ENCODE peak calls at places on chromosomes 12 and 14, in four cellular contexts. K is ovary, F is uterus, E is right cardiac atrium. S is an unnamed sample.

GRCh38 chr12:14275886-14276285 is 89.6 kb upstream of the ATF7IP start:
- DNase-seq in E (no peak), K (no peak), F (no peak), S (no peak)

GRCh38 chr12:20696181-20696580 is 1.0 kb downstream of the SLCO1C1 start:
- DNase-seq in F (peak), E (peak), K (no peak), S (no peak)

GRCh38 chr12:22380029-22380428 is 45.5 kb upstream of the ST8SIA1 start:
- DNase-seq in F (no peak), K (no peak), E (no peak), S (no peak)

GRCh38 chr14:94486883-94487282 is 10.9 kb upstream of the SERPINA9 start:
- DNase-seq in E (no peak), F (no peak), K (no peak), S (no peak)

GRCh38 chr14:87081004-87081403 is 912.0 kb downstream of the GALC start:
- DNase-seq in F (no peak), E (no peak), K (no peak), S (no peak)

GRCh38 chr12:111598637-111599458 is at the start of gene ATXN2:
- DNase-seq in K (no peak), E (peak), F (peak), S (peak)

GRCh38 chr14:76267322-76268012 is 108.5 kb upstream of the ESRRB start:
- DNase-seq in E (peak), K (peak), F (peak), S (peak)

GRCh38 chr14:74658535-74659130 is 46.6 kb upstream of the LTBP2 start:
- DNase-seq in F (no peak), E (no peak), K (no peak), S (no peak)

GRCh38 chr12:9699898-9700605 is 30.5 kb downstream of the CLEC2D start:
- DNase-seq in K (no peak), E (no peak), F (no peak), S (no peak)

GRCh38 chr12:6078378-6079083 is 45.9 kb downstream of the VWF start:
- DNase-seq in F (no peak), K (no peak), E (peak), S (no peak)

GRCh38 chr14:70832536-70833305 is 23.4 kb upstream of the MAP3K9 start:
- DNase-seq in K (peak), F (peak), E (no peak), S (no peak)

GRCh38 chr12:108568653-108569154 is 6.3 kb downstream of the ISCU start:
- DNase-seq in K (no peak), E (no peak), F (no peak), S (no peak)

GRCh38 chr14:62209287-62209899 is 447.2 kb downstream of the SNAPC1 start:
- DNase-seq in F (no peak), E (no peak), K (no peak), S (no peak)

GRCh38 chr14:26917086-26917485 is 319.3 kb upstream of the NOVA1 start:
- DNase-seq in E (no peak), F (no peak), K (no peak), S (no peak)

GRCh38 chr12:110737532-110737931 is 5.2 kb downstream of the PPP1CC start:
- DNase-seq in F (no peak), K (no peak), E (no peak), S (no peak)

GRCh38 chr14:88554458-88555286 is at the start of gene PTPN21:
- DNase-seq in F (peak), E (peak), K (peak), S (peak)

GRCh38 chr14:88551936-88552565 is 2.8 kb downstream of the PTPN21 start:
- DNase-seq in F (peak), K (peak), E (peak), S (no peak)

GRCh38 chr14:88551094-88551870 is 3.5 kb downstream of the PTPN21 start:
- DNase-seq in F (peak), K (peak), E (peak), S (peak)

GRCh38 chr14:88553886-88554457 is 835 bp downstream of the PTPN21 start:
- DNase-seq in E (no peak), F (no peak), K (no peak), S (no peak)

GRCh38 chr14:88552859-88553258 is 1.9 kb downstream of the PTPN21 start:
- DNase-seq in K (no peak), E (no peak), F (no peak), S (no peak)
- H3K27ac ChIP-seq in K (no peak), E (no peak), F (no peak), S (no peak)

GRCh38 chr12:57119294-57119693 is 8.1 kb upstream of the STAT6 start:
- DNase-seq in K (no peak), F (no peak), E (no peak), S (no peak)
- H3K27ac ChIP-seq in K (no peak), F (no peak), E (no peak), S (peak)

DNA sequence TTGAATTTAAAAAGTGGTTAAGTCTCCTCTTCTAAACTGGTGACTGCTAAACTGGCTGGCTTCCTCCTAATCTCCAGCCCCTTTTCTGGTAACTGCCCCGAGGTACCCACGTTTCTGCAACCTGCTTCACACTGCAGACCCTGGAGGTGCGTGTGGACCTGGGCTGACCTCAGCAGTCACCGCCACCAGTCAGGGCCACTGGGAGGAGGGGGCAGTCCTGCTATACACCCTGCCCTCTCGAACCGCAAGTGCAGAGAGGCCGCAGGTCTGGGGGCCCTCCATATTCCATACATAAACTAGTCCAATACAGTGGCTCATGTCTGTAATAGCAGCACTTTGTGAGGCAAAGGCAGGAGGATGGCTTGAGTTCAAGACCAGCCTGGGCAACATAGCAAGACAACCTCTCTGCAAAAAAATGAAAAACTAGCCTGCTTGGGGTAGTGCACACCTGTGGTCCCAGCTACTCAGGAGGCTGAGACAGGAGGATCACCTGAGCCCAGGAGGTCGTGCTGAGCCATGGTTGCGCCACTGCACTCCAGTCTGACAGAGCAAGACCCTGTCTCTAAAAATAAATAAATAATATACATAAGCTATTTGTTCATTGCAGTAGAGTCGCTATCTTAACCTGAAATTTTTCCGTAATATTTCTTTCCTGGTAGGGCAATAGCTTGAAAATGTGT is 25.6 kb downstream of the VPS37B start:
- DNase-seq in E (peak), F (no peak), K (no peak), S (no peak)
- H3K27ac ChIP-seq in E (no peak), F (peak), K (no peak), S (peak)

GRCh38 chr12:53974084-53975018 is at the start of gene HOTAIR:
- DNase-seq in K (no peak), F (peak), E (peak), S (no peak)
- H3K27ac ChIP-seq in K (no peak), F (peak), E (no peak), S (no peak)

GRCh38 chr14:36294543-36294942 is 25.9 kb downstream of the MBIP start:
- DNase-seq in F (no peak), K (no peak), E (no peak), S (no peak)

GRCh38 chr14:36295642-36296627 is 24.5 kb downstream of the MBIP start:
- DNase-seq in F (no peak), K (no peak), E (no peak), S (no peak)

GRCh38 chr14:36302823-36303222 is 17.6 kb downstream of the MBIP start:
- DNase-seq in F (no peak), K (no peak), E (no peak), S (no peak)

GRCh38 chr14:36301159-36301558 is 19.3 kb downstream of the MBIP start:
- DNase-seq in F (no peak), K (no peak), E (no peak), S (no peak)

GRCh38 chr14:36300337-36300736 is 20.1 kb downstream of the MBIP start:
- DNase-seq in E (no peak), K (no peak), F (no peak), S (no peak)
- H3K27ac ChIP-seq in E (no peak), K (no peak), F (no peak), S (no peak)

DNA sequence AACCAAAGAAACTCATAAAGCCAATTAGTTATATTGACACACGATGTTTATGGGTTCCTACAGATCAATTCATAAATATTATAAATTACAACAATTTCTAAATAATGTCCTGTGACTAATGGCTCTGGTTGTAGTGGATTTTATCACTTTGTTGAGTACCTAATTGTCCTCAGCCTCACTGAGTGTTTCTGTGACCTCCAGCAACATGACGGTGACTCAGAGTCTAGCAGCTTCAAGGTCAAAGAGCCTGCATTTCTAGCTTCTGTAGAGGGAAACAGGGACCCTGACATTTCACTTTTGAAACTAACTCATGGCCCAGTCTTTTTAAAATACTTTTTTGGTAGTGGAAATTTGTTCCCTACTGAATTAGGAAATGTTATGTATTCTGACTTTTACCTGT is 144.1 kb downstream of the SUDS3 start:
- DNase-seq in E (no peak), K (no peak), F (no peak), S (no peak)
- H3K27ac ChIP-seq in E (no peak), K (no peak), F (no peak), S (no peak)

GRCh38 chr12:132095520-132096409 is 48.4 kb downstream of the DDX51 start:
- DNase-seq in K (no peak), F (no peak), E (no peak), S (no peak)

GRCh38 chr12:132103542-132104308 is 40.4 kb downstream of the DDX51 start:
- DNase-seq in E (no peak), K (no peak), F (no peak), S (no peak)

GRCh38 chr12:132099739-132100138 is 44.4 kb downstream of the DDX51 start:
- DNase-seq in K (no peak), E (no peak), F (no peak), S (no peak)

GRCh38 chr12:132102297-132102696 is 41.8 kb downstream of the DDX51 start:
- DNase-seq in F (no peak), E (no peak), K (no peak), S (no peak)

GRCh38 chr12:132100306-132101065 is 43.6 kb downstream of the DDX51 start:
- DNase-seq in F (no peak), K (no peak), E (no peak), S (no peak)
- H3K27ac ChIP-seq in F (no peak), K (no peak), E (no peak), S (no peak)

GRCh38 chr14:22945642-22946041 is 11.2 kb downstream of the HAUS4 start:
- DNase-seq in F (no peak), K (no peak), E (no peak), S (no peak)
- H3K27ac ChIP-seq in F (no peak), K (no peak), E (no peak), S (no peak)

GRCh38 chr12:53624453-53624852 is 1.7 kb downstream of the ATF7 start:
- DNase-seq in E (no peak), F (no peak), K (no peak), S (no peak)

GRCh38 chr12:53624956-53625355 is 1.2 kb downstream of the ATF7 start:
- DNase-seq in E (no peak), K (no peak), F (no peak), S (no peak)

GRCh38 chr12:53623986-53624385 is 2.2 kb downstream of the ATF7 start:
- DNase-seq in E (no peak), K (no peak), F (no peak), S (no peak)

GRCh38 chr12:53622724-53623123 is 3.5 kb downstream of the ATF7 start:
- DNase-seq in F (no peak), E (no peak), K (no peak), S (no peak)

GRCh38 chr12:53623526-53623925 is 2.7 kb downstream of the ATF7 start:
- DNase-seq in F (no peak), K (no peak), E (no peak), S (no peak)
- H3K27ac ChIP-seq in F (peak), K (no peak), E (peak), S (peak)

S was measured in lower lobe of right lung.